ENCODE peak calls at places on chromosomes 13 and 19, in five cellular contexts. R, M, D, U and Z are unnamed samples. For H3K27me3, the result is how much of the 10 kb centered on the place peaks cover.

GRCh38 chr19:508204-509150 is 1.2 kb downstream of the TPGS1 start:
- DNase-seq in U (no peak), R (no peak), M (no peak), D (no peak), Z (no peak)

GRCh38 chr13:75818181-75819110 is 182.3 kb downstream of the LMO7 start:
- DNase-seq in U (no peak), R (no peak), M (no peak), D (no peak), Z (no peak)

GRCh38 chr13:108435393-108436149 is 166.1 kb downstream of the TNFSF13B start:
- DNase-seq in R (no peak), M (no peak), D (no peak), U (no peak), Z (no peak)

GRCh38 chr19:51082641-51083040 is at the start of gene KLK14:
- DNase-seq in R (no peak), U (no peak), D (no peak), M (no peak), Z (no peak)

GRCh38 chr19:4043410-4043809 is 23.3 kb downstream of the ZBTB7A start:
- DNase-seq in R (no peak), M (no peak), D (no peak), U (no peak), Z (no peak)

GRCh38 chr13:33312150-33312908 is 26.8 kb upstream of the STARD13 start:
- DNase-seq in U (no peak), M (peak), D (no peak), R (no peak), Z (no peak)

GRCh38 chr13:108963846-108964600 is 334.6 kb downstream of the MYO16 start:
- DNase-seq in U (no peak), D (no peak), M (peak), R (no peak), Z (no peak)

GRCh38 chr19:8337728-8338127 is 5.3 kb downstream of the KANK3 start:
- DNase-seq in M (no peak), D (no peak), U (no peak), R (no peak), Z (no peak)

GRCh38 chr13:51532736-51533197 is 51.5 kb upstream of the WDFY2 start:
- DNase-seq in R (no peak), M (no peak), D (no peak), U (no peak), Z (no peak)

GRCh38 chr19:37654525-37654832 is 786 bp downstream of the ZFP30 start:
- DNase-seq in D (no peak), U (no peak), M (peak), R (no peak), Z (peak)

GRCh38 chr13:83780201-83780600 is 102.1 kb downstream of the SLITRK1 start:
- DNase-seq in U (no peak), D (no peak), R (no peak), M (peak), Z (no peak)

GRCh38 chr13:51342706-51343105 is 3.2 kb downstream of the SERPINE3 start:
- DNase-seq in R (no peak), D (no peak), M (peak), U (no peak), Z (no peak)

GRCh38 chr13:27541386-27541785 is 78.9 kb downstream of the LNX2 start:
- DNase-seq in D (no peak), M (peak), U (no peak), R (no peak), Z (no peak)

GRCh38 chr19:4831351-4832340 is at the start of gene TICAM1:
- DNase-seq in U (peak), D (peak), M (peak), R (peak), Z (peak)

GRCh38 chr19:45643927-45644771 is 5.0 kb upstream of the EML2 start:
- DNase-seq in D (no peak), R (no peak), M (no peak), U (no peak), Z (no peak)

GRCh38 chr19:50745221-50745620 is 22.1 kb downstream of the CLEC11A start:
- DNase-seq in R (no peak), M (no peak), U (no peak), D (no peak), Z (no peak)

DNA sequence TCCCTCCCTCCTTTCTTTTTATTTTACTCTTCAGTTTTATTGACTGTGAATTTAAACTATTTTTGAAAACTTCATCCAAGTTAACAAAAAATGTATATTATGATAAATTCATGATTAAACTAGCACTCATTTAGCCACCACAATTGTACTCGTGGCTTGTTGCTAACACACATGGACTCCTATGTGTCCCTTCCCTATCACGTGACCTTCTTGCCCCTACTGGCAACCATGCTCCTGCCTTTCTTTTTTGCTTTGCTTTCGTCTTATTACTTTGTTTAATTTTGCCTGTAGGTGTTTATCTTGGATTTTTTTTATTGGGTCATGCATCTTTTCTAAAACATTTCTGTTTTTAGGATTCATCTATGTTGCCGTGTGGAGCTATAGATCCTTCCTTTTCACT is 8.2 kb downstream of the CLC start:
- DNase-seq in D (no peak), U (no peak), R (no peak), M (no peak), Z (no peak)
- H3K27me3 ChIP-seq in D (under half), U (under half), R (under half), M (under half), Z (under half)

DNA sequence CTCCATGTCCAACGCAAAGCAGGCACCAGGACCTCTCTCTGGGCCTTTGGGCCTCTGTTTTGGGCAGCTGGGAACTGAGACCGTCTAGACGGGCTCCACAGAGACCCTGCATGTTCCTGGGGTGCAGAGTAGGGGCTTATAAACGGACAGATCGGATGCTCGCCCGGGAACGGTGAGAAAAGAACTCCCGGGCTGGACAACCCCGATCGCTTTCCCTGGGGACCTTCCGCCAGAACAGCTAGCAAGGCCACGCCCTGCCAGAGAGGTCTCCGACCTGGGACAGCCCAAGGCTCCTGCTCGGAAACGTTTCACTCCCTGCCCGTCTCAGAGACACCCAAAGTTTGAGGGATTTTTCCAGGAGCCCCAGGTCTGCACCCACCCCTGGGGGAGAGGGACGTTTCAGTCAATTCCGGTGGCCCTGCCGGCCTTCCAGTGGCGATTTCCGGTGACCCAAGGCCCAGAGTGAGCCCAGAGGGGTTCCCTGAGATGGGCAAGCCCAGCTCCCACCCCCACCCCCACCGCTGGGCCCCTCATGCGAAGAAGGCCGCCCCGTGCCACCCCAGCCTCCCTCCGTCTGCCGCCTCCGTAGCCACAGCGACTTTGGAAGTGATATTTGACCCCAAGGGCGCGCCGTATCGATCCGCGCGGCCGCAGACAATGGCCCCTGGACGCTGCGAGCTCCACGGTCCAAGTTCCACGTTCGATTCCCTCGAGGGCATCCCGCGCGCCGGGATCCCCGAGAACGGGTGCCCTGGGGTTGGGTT is 1.7 kb downstream of the NR2F6 start:
- DNase-seq in R (no peak), U (peak), M (peak), D (no peak), Z (peak)
- TF ChIP-seq POLR2A in R (no peak), U (no peak), M (no peak), D (no peak), Z (peak)

GRCh38 chr13:85798999-85799646 is at the start of gene SLITRK6:
- DNase-seq in D (no peak), R (peak), M (peak), U (no peak), Z (no peak)
- TF ChIP-seq CTCF in D (no peak), R (peak), M (peak), U (no peak), Z (no peak)

GRCh38 chr13:53170910-53171309 is 142.3 kb downstream of the OLFM4 start:
- DNase-seq in R (no peak), D (no peak), M (no peak), U (no peak), Z (no peak)
- H3K27me3 ChIP-seq in R (under half), D (under half), M (under half), U (under half), Z (under half)

GRCh38 chr19:2547721-2548120 is 71.8 kb downstream of the GADD45B start:
- DNase-seq in U (no peak), M (no peak), R (no peak), D (no peak), Z (no peak)

GRCh38 chr19:2547033-2547680 is 71.2 kb downstream of the GADD45B start:
- DNase-seq in R (no peak), M (no peak), D (no peak), U (no peak), Z (no peak)

GRCh38 chr19:2548966-2549365 is 73.0 kb downstream of the GADD45B start:
- DNase-seq in R (no peak), U (no peak), D (no peak), M (no peak), Z (no peak)

GRCh38 chr19:2544576-2545415 is 68.9 kb downstream of the GADD45B start:
- DNase-seq in U (no peak), D (no peak), R (no peak), M (no peak), Z (no peak)

DNA sequence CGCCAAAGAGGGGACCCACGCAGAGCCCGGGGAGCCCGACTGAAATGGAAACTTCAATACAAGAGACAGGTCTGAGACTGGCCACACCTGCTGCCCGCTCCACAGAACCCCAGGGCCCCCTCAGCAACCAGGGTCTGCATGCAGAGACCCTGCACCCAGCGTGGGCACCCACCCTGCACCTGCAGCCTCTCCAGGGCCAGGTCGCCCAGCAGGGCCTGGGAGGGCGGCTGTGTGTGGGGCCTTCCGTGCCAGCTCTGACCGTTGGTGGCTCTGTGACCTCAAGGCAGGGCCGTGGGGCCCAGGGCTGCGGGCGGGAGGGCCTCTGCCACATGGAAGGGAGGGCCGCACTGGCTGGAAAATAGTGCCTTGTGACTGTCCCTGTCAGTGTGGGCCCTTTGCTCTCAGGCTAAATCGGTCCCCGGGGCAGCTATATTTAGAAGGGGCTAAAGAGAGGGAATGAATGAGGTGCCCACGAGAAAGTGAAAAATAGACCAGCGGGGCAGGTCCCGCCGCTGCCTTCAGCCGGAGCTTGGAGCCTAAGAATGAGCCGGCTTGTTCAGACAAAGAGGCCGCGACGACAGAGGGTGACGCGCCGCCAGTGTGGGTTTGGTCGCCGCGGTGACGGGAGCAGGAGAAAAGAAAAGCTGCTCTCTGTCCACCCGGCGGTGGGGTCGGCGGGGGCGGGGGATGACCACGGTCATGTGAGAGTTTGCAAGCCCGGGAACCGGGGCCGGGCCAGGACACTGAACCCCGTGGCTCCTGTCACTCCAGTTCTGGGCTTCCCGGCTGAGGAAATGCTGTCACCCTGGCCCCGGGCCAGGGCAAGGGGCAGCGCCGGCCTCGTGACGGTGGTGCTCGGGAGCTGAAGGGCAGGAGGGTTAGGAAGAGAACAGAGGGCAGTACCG is 70.5 kb downstream of the GADD45B start:
- DNase-seq in M (no peak), D (peak), U (peak), R (peak), Z (peak)
- TF ChIP-seq POLR2A in M (no peak), D (no peak), U (no peak), R (no peak), Z (peak)

GRCh38 chr13:99600318-99600717 is 99.0 kb downstream of the TM9SF2 start:
- DNase-seq in M (no peak), R (no peak), D (no peak), U (no peak), Z (no peak)
- TF ChIP-seq CTCF in M (no peak), R (no peak), D (no peak), U (no peak), Z (no peak)

DNA sequence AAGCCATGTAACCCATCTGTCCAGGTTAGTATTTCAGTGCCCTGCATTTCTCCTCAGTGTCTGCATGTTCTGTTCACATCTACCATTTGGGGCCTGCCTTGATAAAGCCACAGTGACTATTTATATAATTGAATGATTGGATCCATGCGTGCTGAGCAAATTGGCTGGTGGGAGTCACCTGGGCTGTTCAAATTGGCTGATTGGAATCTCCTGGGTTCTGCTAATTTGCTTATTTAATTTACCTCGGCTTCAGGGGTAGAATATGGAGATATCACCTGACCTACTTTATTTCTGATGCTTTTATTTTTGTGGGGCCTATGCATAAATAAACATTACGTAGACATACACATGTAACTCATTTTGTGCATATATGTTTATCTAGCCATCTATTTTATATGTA is 167.7 kb downstream of the ZNF486 start:
- DNase-seq in D (no peak), U (no peak), M (no peak), R (no peak), Z (no peak)
- H3K27me3 ChIP-seq in D (under half), U (under half), M (under half), R (under half), Z (under half)

GRCh38 chr19:46772170-46773017 is 16.0 kb downstream of the SLC1A5 start:
- DNase-seq in R (no peak), U (no peak), D (no peak), M (no peak), Z (no peak)
- TF ChIP-seq POLR2A in R (no peak), U (no peak), D (no peak), M (no peak), Z (no peak)

GRCh38 chr19:43759515-43759914 is 4.8 kb upstream of the SMG9 start:
- DNase-seq in M (peak), D (no peak), R (no peak), U (no peak), Z (no peak)
- TF ChIP-seq CTCF in M (peak), D (peak), R (peak), U (no peak), Z (no peak)

DNA sequence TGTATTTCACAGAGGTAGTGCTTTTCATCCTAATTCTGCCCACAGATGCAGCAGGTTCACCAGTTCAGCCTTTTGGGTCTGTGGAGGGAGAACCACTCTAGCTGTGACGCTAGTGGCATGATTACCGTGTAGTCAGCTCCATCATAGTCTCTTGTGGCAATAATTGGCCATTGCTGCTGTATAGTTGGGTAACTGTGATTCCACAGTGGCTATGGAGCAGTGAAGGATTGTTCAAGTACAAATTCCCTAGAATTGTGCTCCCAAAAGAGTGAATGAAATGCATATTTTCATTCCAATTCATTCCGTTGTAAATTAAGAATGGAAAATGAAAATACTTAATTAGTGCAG is 852 bp downstream of the TEX26 start:
- DNase-seq in D (no peak), M (no peak), U (no peak), R (no peak), Z (no peak)
- H3K27me3 ChIP-seq in D (under half), M (under half), U (under half), R (under half), Z (under half)